ENCODE peak calls at places on chromosome 14, in seven cellular contexts. Y is CD4-positive, CD25-positive, alpha-beta regulatory T cell; R is stimulated activated CD4-positive, alpha-beta T cell treated with anti-CD3 and anti-CD28 coated beads, Interleukin-4, amount 100 ng/mL, for 24 hours; C is GM23248; V is suprapubic skin; O is HCT116; A is EL. B is an unnamed sample.

GRCh38 chr14:78316711-78317110 is 146.5 kb downstream of the NRXN3 start:
- DNase-seq in Y (no peak), R (no peak), C (no peak), V (no peak), O (no peak), A (no peak), B (no peak)

GRCh38 chr14:91714805-91715204 is 17.1 kb downstream of the CATSPERB start:
- DNase-seq in Y (peak; percentile 43), R (no peak), C (no peak), V (no peak), O (no peak), A (no peak), B (no peak)

GRCh38 chr14:106831322-106831720 is 1304.9 kb downstream of the TMEM121 start:
- DNase-seq in Y (peak; percentile 60), R (peak; percentile 58), C (no peak), V (no peak), O (no peak), A (no peak), B (no peak)

GRCh38 chr14:63480599-63480998 is 62.6 kb downstream of the PPP2R5E start:
- DNase-seq in Y (no peak), R (no peak), C (no peak), V (no peak), O (no peak), A (no peak), B (no peak)

GRCh38 chr14:104138891-104139459 is 588 bp downstream of the KIF26A start:
- DNase-seq in Y (no peak), R (no peak), C (no peak), V (peak; percentile 78), O (no peak), A (no peak), B (no peak)

GRCh38 chr14:90276627-90277367 is 20.4 kb downstream of the PSMC1 start:
- DNase-seq in Y (peak; percentile 24), R (no peak), C (peak; percentile 36), V (no peak), O (no peak), A (peak; percentile 31), B (no peak)

GRCh38 chr14:76776306-76777251 is 15.3 kb downstream of the VASH1 start:
- DNase-seq in Y (no peak), R (no peak), C (no peak), V (peak; percentile 67), O (no peak), A (no peak), B (no peak)

GRCh38 chr14:105249175-105250007 is 1.1 kb downstream of the BTBD6 start:
- DNase-seq in Y (peak; percentile 7), R (no peak), C (peak; percentile 67), V (no peak), O (no peak), A (peak; percentile 31), B (peak; percentile 30)

GRCh38 chr14:73477618-73478266 is 13.0 kb upstream of the RIOX1 start:
- DNase-seq in Y (no peak), R (peak; percentile 22), C (peak; percentile 85), V (no peak), O (no peak), A (no peak), B (peak; percentile 88)

GRCh38 chr14:33762462-33762861 is 188.4 kb downstream of the EGLN3 start:
- DNase-seq in Y (no peak), R (no peak), C (peak; percentile 4), V (no peak), O (no peak), A (peak; percentile 15), B (no peak)

GRCh38 chr14:89217876-89218275 is 199.2 kb downstream of the FOXN3 start:
- DNase-seq in Y (no peak), R (no peak), C (no peak), V (no peak), O (no peak), A (no peak), B (no peak)

GRCh38 chr14:105271224-105271890 is 23.0 kb downstream of the BTBD6 start:
- DNase-seq in Y (no peak), R (no peak), C (no peak), V (no peak), O (no peak), A (no peak), B (no peak)

GRCh38 chr14:87491816-87492215 is 501.2 kb downstream of the GALC start:
- DNase-seq in Y (no peak), R (no peak), C (no peak), V (no peak), O (no peak), A (no peak), B (no peak)

GRCh38 chr14:74636424-74637183 is 24.6 kb upstream of the LTBP2 start:
- DNase-seq in Y (no peak), R (no peak), C (peak; percentile 48), V (no peak), O (no peak), A (peak; percentile 65), B (peak; percentile 44)

GRCh38 chr14:69355955-69356321 is 42.2 kb downstream of the ERH start:
- DNase-seq in Y (no peak), R (no peak), C (peak; percentile 92), V (no peak), O (no peak), A (peak; percentile 66), B (peak; percentile 36)

GRCh38 chr14:36647827-36648753 is 13.6 kb upstream of the PAX9 start:
- DNase-seq in Y (no peak), R (no peak), C (peak; percentile 76), V (no peak), O (no peak), A (peak; percentile 34), B (peak; percentile 34)

GRCh38 chr14:34329281-34329680 is 132.8 kb downstream of the SPTSSA start:
- DNase-seq in Y (no peak), R (no peak), C (no peak), V (no peak), O (no peak), A (no peak), B (peak; percentile 26)

GRCh38 chr14:76768671-76769500 is 7.6 kb downstream of the VASH1 start:
- DNase-seq in Y (no peak), R (peak; percentile 3), C (no peak), V (peak; percentile 69), O (no peak), A (no peak), B (no peak)

GRCh38 chr14:22472935-22473854 is 115.8 kb downstream of the DAD1 start:
- DNase-seq in Y (no peak), R (no peak), C (peak; percentile 60), V (no peak), O (peak; percentile 34), A (peak; percentile 41), B (peak; percentile 46)

GRCh38 chr14:103188691-103189480 is 65.6 kb downstream of the TNFAIP2 start:
- DNase-seq in Y (peak; percentile 7), R (no peak), C (peak; percentile 59), V (no peak), O (no peak), A (peak; percentile 41), B (peak; percentile 50)

GRCh38 chr14:61527325-61528100 is 167.8 kb upstream of the HIF1A start:
- DNase-seq in Y (no peak), R (no peak), C (peak; percentile 73), V (no peak), O (no peak), A (peak; percentile 88), B (peak; percentile 93)

GRCh38 chr14:49641697-49642129 is 6.7 kb upstream of the DNAAF2 start:
- DNase-seq in Y (no peak), R (no peak), C (no peak), V (no peak), O (no peak), A (peak; percentile 49), B (peak; percentile 90)

GRCh38 chr14:71113376-71113775 is 206.1 kb downstream of the PCNX1 start:
- DNase-seq in Y (no peak), R (no peak), C (peak; percentile 64), V (no peak), O (no peak), A (peak; percentile 71), B (peak; percentile 52)

GRCh38 chr14:93035917-93036651 is 79.6 kb downstream of the ITPK1 start:
- DNase-seq in Y (no peak), R (no peak), C (peak; percentile 48), V (no peak), O (no peak), A (peak; percentile 69), B (no peak)

B was measured in amniotic epithelial cell.